ENCODE peak calls at places on chromosomes 16 and 17, in four cellular contexts. W is CD4-positive, alpha-beta memory T cell; M is mammary epithelial cell; P is CD8-positive, alpha-beta memory T cell. J is an unnamed sample.

GRCh38 chr16:54213322-54213721 is 73.3 kb downstream of the IRX3 start:
- DNase-seq in P (no peak), W (no peak), M (no peak), J (no peak)

GRCh38 chr17:82317394-82318168 is at the start of gene CD7:
- DNase-seq in W (peak; percentile 63), P (peak; percentile 82), M (no peak), J (no peak)

GRCh38 chr17:77128895-77129567 is 11.7 kb upstream of the SEC14L1 start:
- DNase-seq in W (no peak), M (no peak), P (no peak), J (no peak)

GRCh38 chr16:53457670-53458069 is 23.4 kb downstream of the RBL2 start:
- DNase-seq in W (peak; percentile 89), M (peak; percentile 29), P (peak; percentile 88), J (peak; percentile 88)

GRCh38 chr17:81599719-81600486 is 37.0 kb downstream of the NPLOC4 start:
- DNase-seq in W (no peak), P (no peak), M (no peak), J (no peak)

GRCh38 chr17:82752371-82753200 is 721 bp downstream of the TBCD start:
- DNase-seq in P (no peak), M (peak; percentile 31), W (no peak), J (no peak)

GRCh38 chr16:4938683-4939030 is 1.7 kb upstream of the PPL start:
- DNase-seq in P (no peak), M (no peak), W (no peak), J (no peak)

GRCh38 chr17:74604748-74605147 is 12.7 kb upstream of the CD300LD start:
- DNase-seq in M (no peak), W (no peak), P (no peak), J (no peak)

GRCh38 chr17:21358185-21358584 is 18.0 kb upstream of the KCNJ12 start:
- DNase-seq in M (no peak), P (no peak), W (no peak), J (no peak)

GRCh38 chr17:57672971-57673370 is 72.1 kb downstream of the CCDC182 start:
- DNase-seq in P (no peak), W (no peak), M (peak; percentile 10), J (no peak)

GRCh38 chr16:73545713-73546112 is 497.8 kb upstream of the ZFHX3 start:
- DNase-seq in W (no peak), P (no peak), M (no peak), J (no peak)

GRCh38 chr16:51762081-51762995 is 611.3 kb upstream of the SALL1 start:
- DNase-seq in M (peak; percentile 49), W (no peak), P (no peak), J (peak; percentile 5)

GRCh38 chr17:38748329-38749221 is at the start of gene PCGF2:
- DNase-seq in P (no peak), M (peak; percentile 69), W (no peak), J (no peak)

GRCh38 chr17:18247613-18248001 is 10.9 kb downstream of the FLII start:
- DNase-seq in M (peak; percentile 8), P (no peak), W (no peak), J (no peak)

GRCh38 chr17:38728290-38728831 is 1.8 kb upstream of the CISD3 start:
- DNase-seq in P (peak; percentile 87), W (peak; percentile 83), M (no peak), J (no peak)

GRCh38 chr16:66932076-66932475 is 2.1 kb downstream of the CIAO2B start:
- DNase-seq in M (no peak), W (no peak), P (no peak), J (no peak)

GRCh38 chr17:57570740-57571344 is 174.3 kb downstream of the CCDC182 start:
- DNase-seq in W (no peak), P (no peak), M (no peak), J (no peak)

GRCh38 chr17:33201255-33201654 is 91.8 kb downstream of the ASIC2 start:
- DNase-seq in W (no peak), P (no peak), M (no peak), J (no peak)

GRCh38 chr17:76707985-76708807 is 2.6 kb downstream of the MXRA7 start:
- DNase-seq in P (no peak), M (no peak), W (no peak), J (no peak)

GRCh38 chr16:55323637-55324490 is at the start of gene IRX6:
- DNase-seq in P (no peak), M (peak; percentile 37), W (no peak), J (no peak)

GRCh38 chr17:8935194-8935593 is 30.3 kb downstream of the PIK3R5 start:
- DNase-seq in P (peak; percentile 81), W (no peak), M (peak; percentile 93), J (peak; percentile 63)

GRCh38 chr16:89721644-89722391 is 481 bp downstream of the ZNF276 start:
- DNase-seq in P (peak; percentile 94), M (peak; percentile 57), W (peak; percentile 92), J (no peak)

GRCh38 chr17:38352245-38353083 is 820 bp downstream of the SOCS7 start:
- DNase-seq in W (no peak), M (peak; percentile 31), P (no peak), J (no peak)

GRCh38 chr17:7523033-7523432 is 25.8 kb upstream of the TNFSF12 start:
- DNase-seq in M (no peak), W (peak; percentile 43), P (peak; percentile 62), J (no peak)

GRCh38 chr17:58275417-58275816 is 5.3 kb downstream of the MPO start:
- DNase-seq in M (no peak), W (no peak), P (no peak), J (no peak)

GRCh38 chr17:32927201-32927723 is 691 bp upstream of the TMEM98 start:
- DNase-seq in W (no peak), P (no peak), M (no peak), J (no peak)

GRCh38 chr17:81710514-81711308 is 1.4 kb upstream of the SLC25A10 start:
- DNase-seq in P (no peak), W (no peak), M (no peak), J (no peak)

GRCh38 chr17:82012482-82013295 is 10.0 kb downstream of the CENPX start:
- DNase-seq in P (no peak), W (no peak), M (no peak), J (no peak)

GRCh38 chr16:1105888-1106620 is 10.0 kb upstream of the C1QTNF8 start:
- DNase-seq in M (peak; percentile 26), P (no peak), W (peak; percentile 17), J (no peak)

GRCh38 chr17:77318491-77319210 is 177.9 kb downstream of the SEC14L1 start:
- DNase-seq in P (no peak), W (no peak), M (peak; percentile 29), J (no peak)

GRCh38 chr17:37605813-37606505 is 3.3 kb downstream of the SYNRG start:
- DNase-seq in W (peak; percentile 63), M (no peak), P (peak; percentile 57), J (no peak)

DNA sequence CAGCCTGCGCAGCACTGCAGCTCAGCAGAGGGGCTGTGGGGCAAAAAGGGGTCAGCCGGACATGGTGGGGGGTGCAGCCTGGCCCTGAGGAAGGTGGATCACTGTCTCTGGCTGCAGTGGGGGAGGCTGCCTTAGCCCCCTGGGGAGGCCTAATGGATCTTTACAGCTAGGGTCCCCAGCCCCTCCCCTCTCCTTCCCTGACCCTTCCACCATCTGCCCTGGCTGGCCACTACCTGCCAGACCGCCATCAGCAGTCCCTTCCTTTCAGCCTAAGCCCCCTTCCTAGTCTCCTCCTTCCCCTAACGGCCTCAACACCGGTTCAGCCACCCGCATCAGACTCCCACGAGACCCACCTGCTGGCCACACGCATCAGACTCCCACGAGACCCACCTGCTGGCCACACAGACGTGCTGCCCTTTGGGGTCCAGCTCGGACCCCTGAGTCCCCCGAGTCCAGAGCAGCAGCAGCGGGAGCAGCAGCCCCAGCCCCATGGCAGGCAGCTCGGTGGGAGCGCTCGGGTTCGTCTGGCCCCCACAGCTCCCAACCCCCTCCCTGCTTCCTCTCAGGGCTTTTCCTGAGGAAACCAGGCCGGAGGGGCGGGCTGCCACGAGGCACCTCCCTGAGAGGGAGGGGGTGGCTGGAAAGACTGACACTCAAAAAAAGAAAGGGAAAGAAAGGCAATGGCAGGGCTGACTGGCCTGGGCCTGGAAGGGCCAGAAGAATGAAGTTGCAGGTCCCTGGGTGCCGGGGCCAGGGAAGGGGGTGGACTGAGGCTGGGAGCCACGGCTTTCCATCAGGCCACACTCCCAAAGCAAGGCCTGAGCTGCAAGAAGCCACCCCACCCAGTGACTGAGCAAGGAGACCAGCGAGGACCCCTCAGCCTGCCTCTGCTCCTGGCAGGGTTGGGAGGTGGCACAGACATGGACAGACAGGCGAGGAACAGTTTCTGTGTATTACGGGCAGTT is at the start of gene SCARF1:
- DNase-seq in P (no peak), W (no peak), M (no peak), J (no peak)
- H3K4me3 ChIP-seq in P (no peak within 1 kb of the TSS), W (no peak within 1 kb of the TSS), M (no peak within 1 kb of the TSS), J (peak within 1 kb of the TSS; percentile 61)

GRCh38 chr17:50078430-50078829 is 16.7 kb upstream of the PDK2 start:
- DNase-seq in W (no peak), M (no peak), P (no peak), J (no peak)

GRCh38 chr17:50074227-50074626 is 18.3 kb downstream of the ITGA3 start:
- DNase-seq in W (no peak), M (no peak), P (no peak), J (no peak)

GRCh38 chr17:50076221-50076590 is 18.9 kb upstream of the PDK2 start:
- DNase-seq in M (no peak), P (no peak), W (no peak), J (no peak)

GRCh38 chr17:50075446-50076032 is 19.6 kb upstream of the PDK2 start:
- DNase-seq in W (no peak), M (no peak), P (no peak), J (no peak)

GRCh38 chr17:50076591-50077235 is 18.4 kb upstream of the PDK2 start:
- DNase-seq in M (no peak), W (no peak), P (no peak), J (no peak)
- H3K4me3 ChIP-seq in M (no peak overlapping the region), W (no peak overlapping the region), P (no peak overlapping the region), J (no peak overlapping the region)

GRCh38 chr16:30527635-30528178 is 1.3 kb upstream of the ZNF768 start:
- DNase-seq in M (peak; percentile 84), P (no peak), W (no peak), J (peak; percentile 69)
- H3K4me3 ChIP-seq in M (peak overlapping the region; percentile 90), P (peak overlapping the region; percentile 21), W (peak overlapping the region; percentile 75), J (peak overlapping the region; percentile 77)

GRCh38 chr17:1577657-1578428 is 15.3 kb upstream of the PITPNA start:
- DNase-seq in M (no peak), W (no peak), P (no peak), J (no peak)
- H3K4me3 ChIP-seq in M (no peak overlapping the region), W (no peak overlapping the region), P (no peak overlapping the region), J (no peak overlapping the region)

J was measured in GM12864.